ENCODE peak calls at places on chromosomes 13 and 19, in five cellular contexts. One of them, this sample, is unnamed.

GRCh38 chr19:57825501-57825900 is 4.6 kb upstream of the ZNF587B start:
- DNase-seq in IMR-90: no peak
- DNase-seq in K562: no peak
- DNase-seq in H1: no peak
- DNase-seq in HepG2: no peak
- DNase-seq in this sample: no peak

GRCh38 chr13:44919103-44919804 is 70.0 kb downstream of the NUFIP1 start:
- DNase-seq in IMR-90: no peak
- DNase-seq in K562: no peak
- DNase-seq in H1: no peak
- DNase-seq in HepG2: no peak
- DNase-seq in this sample: no peak

GRCh38 chr19:51807111-51807701 is 12.2 kb downstream of the FPR3 start:
- DNase-seq in IMR-90: no peak
- DNase-seq in K562: peak; percentile 85
- DNase-seq in H1: peak; percentile 42
- DNase-seq in HepG2: peak; percentile 52
- DNase-seq in this sample: no peak

GRCh38 chr13:113882266-113882627 is 18.4 kb upstream of the GAS6 start:
- DNase-seq in IMR-90: no peak
- DNase-seq in K562: no peak
- DNase-seq in H1: no peak
- DNase-seq in HepG2: no peak
- DNase-seq in this sample: no peak

GRCh38 chr13:98022210-98022609 is 68.7 kb downstream of the IPO5 start:
- DNase-seq in IMR-90: peak; percentile 93
- DNase-seq in K562: no peak
- DNase-seq in H1: no peak
- DNase-seq in HepG2: peak; percentile 29
- DNase-seq in this sample: no peak

GRCh38 chr19:40239415-40240226 is 13.1 kb upstream of the CCNP start:
- DNase-seq in IMR-90: no peak
- DNase-seq in K562: no peak
- DNase-seq in H1: no peak
- DNase-seq in HepG2: no peak
- DNase-seq in this sample: no peak

GRCh38 chr13:111183087-111183645 is 68.1 kb downstream of the ARHGEF7 start:
- DNase-seq in IMR-90: no peak
- DNase-seq in K562: no peak
- DNase-seq in H1: no peak
- DNase-seq in HepG2: no peak
- DNase-seq in this sample: no peak

GRCh38 chr13:98280176-98280510 is 103.1 kb upstream of the RNF113B start:
- DNase-seq in IMR-90: no peak
- DNase-seq in K562: no peak
- DNase-seq in H1: no peak
- DNase-seq in HepG2: no peak
- DNase-seq in this sample: no peak

GRCh38 chr13:90105276-90105675 is 1242.2 kb upstream of the MIR17HG start:
- DNase-seq in IMR-90: no peak
- DNase-seq in K562: no peak
- DNase-seq in H1: no peak
- DNase-seq in HepG2: no peak
- DNase-seq in this sample: no peak

GRCh38 chr19:32824906-32825608 is 44.5 kb downstream of the SLC7A9 start:
- DNase-seq in IMR-90: no peak
- DNase-seq in K562: no peak
- DNase-seq in H1: no peak
- DNase-seq in HepG2: no peak
- DNase-seq in this sample: no peak

GRCh38 chr13:102870677-102871415 is 25.0 kb downstream of the ERCC5 start:
- DNase-seq in IMR-90: peak; percentile 65
- DNase-seq in K562: peak; percentile 58
- DNase-seq in H1: peak; percentile 59
- DNase-seq in HepG2: peak; percentile 39
- DNase-seq in this sample: peak; percentile 32

GRCh38 chr19:787551-787950 is 9.7 kb upstream of the PTBP1 start:
- DNase-seq in IMR-90: no peak
- DNase-seq in K562: no peak
- DNase-seq in H1: no peak
- DNase-seq in HepG2: no peak
- DNase-seq in this sample: no peak

GRCh38 chr19:790971-791604 is 6.2 kb upstream of the PTBP1 start:
- DNase-seq in IMR-90: no peak
- DNase-seq in K562: peak; percentile 75
- DNase-seq in H1: no peak
- DNase-seq in HepG2: no peak
- DNase-seq in this sample: no peak

GRCh38 chr19:791605-792360 is 5.5 kb upstream of the PTBP1 start:
- DNase-seq in IMR-90: no peak
- DNase-seq in K562: peak; percentile 96
- DNase-seq in H1: no peak
- DNase-seq in HepG2: no peak
- DNase-seq in this sample: peak; percentile 52

GRCh38 chr19:789473-790052 is 7.7 kb upstream of the PTBP1 start:
- DNase-seq in IMR-90: no peak
- DNase-seq in K562: peak; percentile 70
- DNase-seq in H1: no peak
- DNase-seq in HepG2: peak; percentile 58
- DNase-seq in this sample: no peak

DNA sequence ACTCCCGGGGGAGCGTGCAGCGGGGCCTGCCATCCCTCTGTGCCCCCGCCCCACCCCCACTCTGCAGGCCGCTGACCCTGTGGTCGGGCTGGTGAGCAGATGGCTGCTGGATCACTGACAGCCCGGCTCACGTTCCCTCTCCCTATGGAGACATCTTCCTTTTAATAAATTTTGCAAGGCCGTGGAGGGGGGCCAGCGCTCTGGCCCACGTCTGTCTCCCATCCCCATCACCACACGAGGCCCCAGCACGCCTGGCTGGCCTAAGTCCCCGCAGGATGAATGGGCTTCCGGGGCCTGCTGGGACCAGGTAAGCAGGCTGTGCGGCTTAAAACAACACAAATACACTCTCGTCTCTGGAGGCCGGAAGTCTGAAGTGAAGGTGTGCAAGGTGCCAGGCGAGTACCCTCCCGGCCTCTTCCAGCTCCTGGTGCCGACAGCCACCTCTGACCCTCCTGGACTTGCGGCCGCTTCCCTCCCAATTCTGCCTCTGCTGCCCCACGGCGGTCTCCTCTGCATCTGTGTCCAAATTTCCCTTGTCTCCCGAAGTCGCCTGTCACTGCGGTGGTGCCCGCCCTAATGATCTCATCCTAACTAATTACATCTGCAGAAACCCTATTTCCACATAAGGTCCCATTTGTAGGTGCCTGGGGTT is 8.3 kb upstream of the PTBP1 start:
- DNase-seq in IMR-90: no peak
- DNase-seq in K562: no peak
- DNase-seq in H1: peak; percentile 74
- DNase-seq in HepG2: peak; percentile 52
- DNase-seq in this sample: no peak
- TF ChIP-seq MAFK in IMR-90: no peak
- TF ChIP-seq MAFK in K562: no peak
- TF ChIP-seq MAFK in H1: no peak
- TF ChIP-seq MAFK in HepG2: no peak
- TF ChIP-seq MAFK in this sample: no peak

GRCh38 chr13:75762066-75762937 is 126.2 kb downstream of the LMO7 start:
- DNase-seq in IMR-90: peak; percentile 63
- DNase-seq in K562: no peak
- DNase-seq in H1: no peak
- DNase-seq in HepG2: peak; percentile 15
- DNase-seq in this sample: no peak
- TF ChIP-seq MAFK in IMR-90: no peak
- TF ChIP-seq MAFK in K562: no peak
- TF ChIP-seq MAFK in H1: no peak
- TF ChIP-seq MAFK in HepG2: no peak
- TF ChIP-seq MAFK in this sample: no peak

GRCh38 chr19:2770055-2771013 is 12.7 kb downstream of the SGTA start:
- DNase-seq in IMR-90: peak; percentile 47
- DNase-seq in K562: no peak
- DNase-seq in H1: no peak
- DNase-seq in HepG2: no peak
- DNase-seq in this sample: no peak
- TF ChIP-seq MAFK in IMR-90: no peak
- TF ChIP-seq MAFK in K562: no peak
- TF ChIP-seq MAFK in H1: no peak
- TF ChIP-seq MAFK in HepG2: no peak
- TF ChIP-seq MAFK in this sample: no peak

GRCh38 chr19:41311072-41311471 is 1.1 kb downstream of the CCDC97 start:
- DNase-seq in IMR-90: no peak
- DNase-seq in K562: peak; percentile 36
- DNase-seq in H1: no peak
- DNase-seq in HepG2: no peak
- DNase-seq in this sample: no peak

GRCh38 chr19:41311613-41312012 is 1.6 kb downstream of the CCDC97 start:
- DNase-seq in IMR-90: no peak
- DNase-seq in K562: no peak
- DNase-seq in H1: no peak
- DNase-seq in HepG2: no peak
- DNase-seq in this sample: no peak

GRCh38 chr19:41309225-41310030 is 544 bp upstream of the CCDC97 start:
- DNase-seq in IMR-90: no peak
- DNase-seq in K562: peak; percentile 36
- DNase-seq in H1: peak; percentile 48
- DNase-seq in HepG2: no peak
- DNase-seq in this sample: no peak

GRCh38 chr19:41308450-41309224 is 1.3 kb upstream of the CCDC97 start:
- DNase-seq in IMR-90: peak; percentile 86
- DNase-seq in K562: peak; percentile 91
- DNase-seq in H1: peak; percentile 100
- DNase-seq in HepG2: peak; percentile 76
- DNase-seq in this sample: peak; percentile 94

DNA sequence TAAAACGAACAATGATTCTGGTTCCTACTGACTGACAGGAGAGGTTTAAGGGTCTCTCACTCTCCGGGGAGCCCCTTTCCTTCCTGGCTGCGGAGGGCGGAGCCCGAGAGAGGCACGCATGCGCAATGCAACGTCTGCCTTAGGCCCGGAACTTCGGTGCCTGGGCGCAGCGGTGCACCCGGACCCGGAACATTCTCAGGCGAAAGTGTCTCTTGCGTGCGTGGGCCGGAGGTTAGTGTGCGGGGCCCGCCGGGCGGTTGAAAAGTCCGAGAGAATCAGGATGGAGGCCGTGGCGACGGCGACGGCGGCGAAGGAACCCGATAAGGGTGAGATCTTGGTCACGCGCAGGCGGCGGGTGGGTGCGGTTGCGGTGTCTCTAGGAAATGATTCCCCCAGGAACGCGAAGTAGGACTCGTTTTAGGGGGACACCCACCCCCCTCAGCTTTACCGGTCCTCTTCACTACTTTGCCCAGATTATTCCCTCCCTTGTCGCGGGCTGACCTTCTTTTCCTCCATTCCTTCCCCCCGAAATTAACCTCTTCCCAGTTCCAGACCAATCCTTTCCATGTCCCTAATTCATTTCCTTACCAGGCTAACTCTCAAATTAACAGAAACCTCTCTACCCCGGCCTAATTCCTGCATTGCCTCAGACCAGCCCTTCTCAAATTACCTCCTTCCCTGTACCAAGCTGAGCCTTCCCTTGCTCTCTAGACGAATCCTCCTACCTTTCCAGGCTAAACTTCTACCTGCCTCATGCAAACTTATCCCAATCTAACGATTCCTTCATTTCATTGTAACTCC is at the start of gene CCDC97:
- DNase-seq in IMR-90: peak; percentile 85
- DNase-seq in K562: peak; percentile 92
- DNase-seq in H1: peak; percentile 95
- DNase-seq in HepG2: peak; percentile 75
- DNase-seq in this sample: peak; percentile 99
- TF ChIP-seq MAFK in IMR-90: no peak
- TF ChIP-seq MAFK in K562: no peak
- TF ChIP-seq MAFK in H1: no peak
- TF ChIP-seq MAFK in HepG2: no peak
- TF ChIP-seq MAFK in this sample: no peak